ENCODE peak calls at places on chromosome 19, in nine cellular contexts. I is H9; V is left lung; E is WTC11; S is effector CD4-positive, alpha-beta T cell; G is nucleus accumbens; D is stimulated activated CD4-positive, alpha-beta T cell treated with anti-CD3 and anti-CD28 coated beads, Interleukin-1b, Interleukin-23, amount 100 ng/mL, for 24 hours; P is right lobe of liver; B is stimulated activated CD8-positive, alpha-beta memory T cell treated with anti-CD3 and anti-CD28 coated beads, Interleukin-15, amount 100 ng/mL, for 48 hours. C is an unnamed sample.

GRCh38 chr19:53507523-53508442 is 30.2 kb upstream of the ZNF331 start:
- DNase-seq in I (no peak), V (no peak), E (no peak), S (no peak), G (no peak), D (no peak), P (no peak), B (no peak), C (no peak)

GRCh38 chr19:5109560-5109959 is 140.6 kb downstream of the KDM4B start:
- DNase-seq in I (peak; percentile 69), V (no peak), E (peak; percentile 62), S (no peak), G (no peak), D (no peak), P (no peak), B (no peak), C (no peak)

GRCh38 chr19:12726988-12727316 is 3.2 kb upstream of the TNPO2 start:
- DNase-seq in I (no peak), V (no peak), E (no peak), S (no peak), G (no peak), D (no peak), P (no peak), B (no peak), C (no peak)

GRCh38 chr19:35712910-35713845 is 4.6 kb upstream of the KMT2B start:
- DNase-seq in I (no peak), V (no peak), E (peak; percentile 46), S (peak; percentile 29), G (no peak), D (no peak), P (no peak), B (peak; percentile 86), C (no peak)

GRCh38 chr19:54415208-54415900 is at the start of gene TTYH1:
- DNase-seq in I (peak; percentile 62), V (peak; percentile 68), E (peak; percentile 77), S (no peak), G (peak; percentile 70), D (peak; percentile 35), P (no peak), B (peak; percentile 20), C (no peak)

GRCh38 chr19:12791345-12792047 is at the start of gene JUNB:
- DNase-seq in I (peak; percentile 89), V (peak; percentile 98), E (peak; percentile 81), S (peak; percentile 97), G (peak; percentile 98), D (peak; percentile 92), P (peak; percentile 99), B (peak; percentile 94), C (peak; percentile 99)

GRCh38 chr19:15142313-15142712 is 35.1 kb downstream of the SYDE1 start:
- DNase-seq in I (no peak), V (no peak), E (no peak), S (no peak), G (no peak), D (no peak), P (no peak), B (no peak), C (no peak)

GRCh38 chr19:44685877-44686276 is 13.1 kb upstream of the CEACAM16 start:
- DNase-seq in I (no peak), V (peak; percentile 74), E (no peak), S (no peak), G (no peak), D (no peak), P (no peak), B (no peak), C (no peak)

GRCh38 chr19:47663911-47664771 is 49.1 kb upstream of the EHD2 start:
- DNase-seq in I (no peak), V (no peak), E (no peak), S (no peak), G (no peak), D (no peak), P (peak; percentile 92), B (no peak), C (no peak)

GRCh38 chr19:47004012-47004465 is 15.6 kb upstream of the NPAS1 start:
- DNase-seq in I (peak; percentile 27), V (no peak), E (no peak), S (no peak), G (no peak), D (no peak), P (no peak), B (no peak), C (no peak)

GRCh38 chr19:12946092-12946845 is 607 bp downstream of the RAD23A start:
- DNase-seq in I (peak; percentile 87), V (peak; percentile 92), E (peak; percentile 89), S (peak; percentile 28), G (peak; percentile 47), D (no peak), P (peak; percentile 74), B (no peak), C (peak; percentile 91)

GRCh38 chr19:33690461-33691427 is 69.0 kb downstream of the CHST8 start:
- DNase-seq in I (no peak), V (peak; percentile 73), E (no peak), S (no peak), G (no peak), D (no peak), P (peak; percentile 35), B (no peak), C (no peak)

GRCh38 chr19:3136684-3137055 is 837 bp downstream of the GNA15 start:
- DNase-seq in I (no peak), V (peak; percentile 73), E (no peak), S (no peak), G (no peak), D (no peak), P (no peak), B (no peak), C (no peak)

GRCh38 chr19:10363789-10364281 is 16.5 kb downstream of the TYK2 start:
- DNase-seq in I (no peak), V (no peak), E (no peak), S (no peak), G (no peak), D (no peak), P (no peak), B (no peak), C (no peak)

GRCh38 chr19:49590971-49591730 is at the start of gene PRR12:
- DNase-seq in I (peak; percentile 81), V (peak; percentile 87), E (peak; percentile 52), S (peak; percentile 65), G (peak; percentile 62), D (no peak), P (peak; percentile 72), B (no peak), C (no peak)